ENCODE peak calls at places on chromosomes 12 and 14, in four cellular contexts. C is A549, S is tibial nerve, P is HCT116. B is an unnamed sample.

GRCh38 chr12:124715121-124715990 is 147.9 kb upstream of the NCOR2 start:
- DNase-seq in C (peak; percentile 73), S (no peak), P (no peak), B (no peak)

GRCh38 chr14:103217538-103217937 is 94.3 kb downstream of the TNFAIP2 start:
- DNase-seq in C (no peak), S (no peak), P (no peak), B (no peak)

GRCh38 chr12:92357584-92358261 is 212.1 kb upstream of the BTG1 start:
- DNase-seq in C (no peak), S (no peak), P (no peak), B (no peak)

GRCh38 chr12:34406228-34406995 is 384.1 kb downstream of the ALG10 start:
- DNase-seq in C (no peak), S (peak; percentile 4), P (no peak), B (peak; percentile 91)

GRCh38 chr12:66678640-66679268 is at the start of gene GRIP1:
- DNase-seq in C (no peak), S (no peak), P (no peak), B (no peak)

GRCh38 chr12:86613306-86613705 is 357.1 kb upstream of the MGAT4C start:
- DNase-seq in C (no peak), S (no peak), P (no peak), B (no peak)

GRCh38 chr12:47223848-47224213 is 144.1 kb upstream of the AMIGO2 start:
- DNase-seq in C (peak; percentile 95), S (no peak), P (no peak), B (no peak)

GRCh38 chr12:111705672-111706071 is 19.8 kb downstream of the ACAD10 start:
- DNase-seq in C (no peak), S (no peak), P (no peak), B (no peak)

GRCh38 chr14:102046337-102047278 is 40.2 kb downstream of the HSP90AA1 start:
- DNase-seq in C (peak; percentile 81), S (peak; percentile 70), P (peak; percentile 82), B (no peak)

GRCh38 chr14:60647081-60647836 is 2.0 kb downstream of the SIX1 start:
- DNase-seq in C (peak; percentile 54), S (no peak), P (no peak), B (no peak)

GRCh38 chr14:64643709-64644108 is 60.5 kb upstream of the PLEKHG3 start:
- DNase-seq in C (no peak), S (no peak), P (no peak), B (no peak)

GRCh38 chr12:110245278-110245868 is 35.7 kb upstream of the ATP2A2 start:
- DNase-seq in C (peak; percentile 73), S (no peak), P (no peak), B (no peak)

GRCh38 chr14:89915114-89915878 is 39.2 kb downstream of the EFCAB11 start:
- DNase-seq in C (peak; percentile 65), S (peak; percentile 53), P (peak; percentile 57), B (no peak)

GRCh38 chr12:109793411-109793810 is 39.8 kb downstream of the TRPV4 start:
- DNase-seq in C (no peak), S (no peak), P (no peak), B (no peak)

GRCh38 chr12:104166465-104166864 is 28.5 kb upstream of the NFYB start:
- DNase-seq in C (no peak), S (no peak), P (no peak), B (no peak)

GRCh38 chr14:24710403-24711063 is 76.5 kb upstream of the GZMB start:
- DNase-seq in C (peak; percentile 58), S (peak; percentile 45), P (peak; percentile 27), B (no peak)

GRCh38 chr14:100587248-100587762 is at the start of gene BEGAIN:
- DNase-seq in C (no peak), S (no peak), P (no peak), B (no peak)

GRCh38 chr14:92688434-92689375 is 59.7 kb downstream of the LGMN start:
- DNase-seq in C (no peak), S (no peak), P (no peak), B (no peak)

GRCh38 chr12:54357802-54358619 is 6.3 kb downstream of the GPR84 start:
- DNase-seq in C (no peak), S (no peak), P (no peak), B (no peak)

GRCh38 chr12:31017535-31017934 is 56.1 kb upstream of the DDX11 start:
- DNase-seq in C (no peak), S (no peak), P (no peak), B (no peak)

GRCh38 chr14:54109521-54110120 is 153.0 kb upstream of the BMP4 start:
- DNase-seq in C (no peak), S (no peak), P (no peak), B (no peak)

GRCh38 chr14:35418093-35418492 is 13.5 kb upstream of the NFKBIA start:
- DNase-seq in C (no peak), S (no peak), P (no peak), B (no peak)

GRCh38 chr12:108317303-108318283 is 21.5 kb downstream of the CMKLR1 start:
- DNase-seq in C (no peak), S (no peak), P (no peak), B (no peak)

GRCh38 chr12:96120359-96121100 is 73.6 kb upstream of the ELK3 start:
- DNase-seq in C (no peak), S (no peak), P (no peak), B (no peak)

GRCh38 chr12:65673291-65673690 is 151.0 kb upstream of the HMGA2 start:
- DNase-seq in C (no peak), S (no peak), P (no peak), B (no peak)

GRCh38 chr12:57224973-57225679 is 4.4 kb upstream of the SHMT2 start:
- DNase-seq in C (no peak), S (no peak), P (no peak), B (no peak)

GRCh38 chr12:106750524-106750923 is 24.0 kb upstream of the RIC8B start:
- DNase-seq in C (no peak), S (no peak), P (no peak), B (no peak)

GRCh38 chr12:68899251-68899771 is 33.7 kb downstream of the CPM start:
- DNase-seq in C (peak; percentile 52), S (no peak), P (peak; percentile 8), B (no peak)

GRCh38 chr14:51219473-51220448 is 20.3 kb upstream of the TMX1 start:
- DNase-seq in C (peak; percentile 50), S (no peak), P (no peak), B (no peak)

GRCh38 chr12:1350055-1350933 is 244.1 kb downstream of the FBXL14 start:
- DNase-seq in C (peak; percentile 54), S (no peak), P (no peak), B (no peak)

GRCh38 chr12:109440851-109441490 is 36.1 kb downstream of the KCTD10 start:
- DNase-seq in C (no peak), S (no peak), P (no peak), B (no peak)

GRCh38 chr12:31234053-31234835 is 91.7 kb downstream of the SINHCAF start:
- DNase-seq in C (no peak), S (no peak), P (no peak), B (no peak)

GRCh38 chr14:101889898-101890297 is 74.5 kb upstream of the DYNC1H1 start:
- DNase-seq in C (peak; percentile 27), S (no peak), P (no peak), B (no peak)

GRCh38 chr12:14665354-14666348 is 30.7 kb downstream of the GUCY2C start:
- DNase-seq in C (peak; percentile 4), S (no peak), P (peak; percentile 7), B (no peak)

GRCh38 chr12:90261283-90261682 is 552.6 kb upstream of the ATP2B1 start:
- DNase-seq in C (no peak), S (no peak), P (no peak), B (no peak)

GRCh38 chr14:99821519-99822165 is 28.4 kb downstream of the EML1 start:
- DNase-seq in C (no peak), S (no peak), P (no peak), B (no peak)

GRCh38 chr12:24708029-24708428 is 240.9 kb downstream of the BCAT1 start:
- DNase-seq in C (no peak), S (no peak), P (no peak), B (no peak)

GRCh38 chr14:65422093-65422834 is 9.7 kb downstream of the FUT8 start:
- DNase-seq in C (no peak), S (no peak), P (no peak), B (no peak)

GRCh38 chr14:103517172-103517566 is 5.5 kb downstream of the CKB start:
- DNase-seq in C (no peak), S (no peak), P (no peak), B (no peak)

DNA sequence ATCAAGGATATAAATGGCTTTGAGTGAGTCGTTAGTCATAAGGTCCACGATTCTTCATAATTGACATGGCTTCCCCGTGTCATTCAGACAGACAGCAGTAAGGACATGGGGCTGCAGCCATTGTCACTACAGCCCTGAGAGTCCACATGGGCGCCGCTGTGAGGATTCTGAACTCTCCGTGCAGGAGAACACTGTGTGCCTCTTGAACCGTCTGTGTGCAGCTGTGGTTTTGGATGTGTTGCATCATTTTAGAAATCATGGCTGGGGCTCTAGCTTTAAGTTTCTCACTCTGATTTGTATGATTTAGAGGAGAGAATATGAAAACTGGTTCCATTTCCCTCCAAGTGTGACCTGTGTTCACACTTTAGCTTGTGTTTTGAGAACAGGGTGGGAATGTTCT is 47.2 kb downstream of the NPAS3 start:
- DNase-seq in C (no peak), S (no peak), P (no peak), B (no peak)
- TF ChIP-seq POLR2A in C (no peak), S (no peak), P (no peak), B (no peak)

GRCh38 chr14:36625014-36625413 is 36.6 kb upstream of the PAX9 start:
- DNase-seq in C (no peak), S (no peak), P (no peak), B (no peak)

GRCh38 chr14:36633580-36633979 is 28.1 kb upstream of the PAX9 start:
- DNase-seq in C (no peak), S (no peak), P (no peak), B (no peak)

GRCh38 chr14:36625436-36625835 is 36.2 kb upstream of the PAX9 start:
- DNase-seq in C (no peak), S (no peak), P (no peak), B (no peak)

GRCh38 chr14:36626150-36626549 is 35.5 kb upstream of the PAX9 start:
- DNase-seq in C (no peak), S (no peak), P (no peak), B (no peak)

GRCh38 chr14:36627981-36628380 is 33.7 kb upstream of the PAX9 start:
- DNase-seq in C (no peak), S (no peak), P (no peak), B (no peak)
- TF ChIP-seq POLR2A in C (no peak), S (no peak), P (no peak), B (no peak)

DNA sequence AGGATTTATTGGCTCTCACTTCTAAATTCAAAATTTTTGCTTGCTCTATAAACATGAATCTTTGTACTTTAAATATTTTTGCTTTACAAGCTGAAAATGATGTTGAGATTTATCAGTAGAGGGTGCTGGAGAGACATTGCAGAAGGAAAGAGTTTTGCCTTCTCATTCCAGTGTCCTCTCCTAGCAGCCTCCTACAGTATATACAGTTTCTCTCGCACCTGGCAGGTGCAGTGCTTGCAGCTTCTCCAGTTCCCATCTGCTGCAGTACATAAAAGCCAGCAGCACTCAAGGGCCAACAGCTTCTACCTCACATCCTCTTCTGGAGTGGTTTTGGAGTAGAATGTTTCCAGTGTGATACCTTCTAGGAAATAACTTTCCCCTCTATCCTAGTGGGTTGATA is 601.8 kb upstream of the ATXN7L3B start:
- DNase-seq in C (peak; percentile 55), S (no peak), P (peak; percentile 24), B (no peak)
- TF ChIP-seq POLR2A in C (no peak), S (no peak), P (no peak), B (no peak)

GRCh38 chr14:20306079-20306423 is 300 bp upstream of the TTC5 start:
- DNase-seq in C (no peak), S (no peak), P (no peak), B (no peak)

GRCh38 chr14:20302042-20302761 is 3.5 kb downstream of the TTC5 start:
- DNase-seq in C (no peak), S (no peak), P (no peak), B (no peak)

GRCh38 chr14:20305265-20306078 is at the start of gene TTC5:
- DNase-seq in C (peak; percentile 92), S (peak; percentile 47), P (peak; percentile 87), B (no peak)
- TF ChIP-seq POLR2A in C (peak; percentile 49), S (no peak), P (peak; percentile 69), B (no peak)